ENCODE peak calls at places on chromosomes 16 and 17, in ten cellular contexts. A is psoas muscle, J is cardiac muscle cell, C is IMR-90, Z is B cell, R is progenitor cell of endocrine pancreas, D is fibroblast of lung, N is AG04449, X is lung, P is A549. W is an unnamed sample.

GRCh38 chr17:42210046-42210445 is 15.8 kb upstream of the GHDC start:
- DNase-seq in Z (no peak), J (no peak), P (no peak), N (no peak), R (no peak), C (no peak), D (no peak), X (no peak), A (no peak), W (no peak)

GRCh38 chr17:75824591-75825518 is 19.3 kb downstream of the UNC13D start:
- DNase-seq in R (no peak), P (no peak), C (no peak), N (no peak), X (no peak), D (no peak), A (no peak), Z (no peak), J (no peak), W (no peak)

GRCh38 chr17:46194393-46195216 is 1.4 kb upstream of the KANSL1 start:
- DNase-seq in R (no peak), D (peak), N (no peak), J (peak), X (no peak), C (peak), Z (peak), P (peak), A (no peak), W (no peak)

GRCh38 chr16:47492428-47493357 is 31.6 kb downstream of the PHKB start:
- DNase-seq in C (peak), A (peak), Z (peak), J (no peak), P (no peak), D (no peak), X (peak), R (no peak), N (no peak), W (no peak)

GRCh38 chr17:14061666-14062560 is 7.4 kb upstream of the COX10 start:
- DNase-seq in N (peak), D (peak), X (peak), P (no peak), J (no peak), C (peak), Z (no peak), A (peak), R (no peak), W (no peak)

GRCh38 chr17:67531291-67531690 is 154.2 kb downstream of the PITPNC1 start:
- DNase-seq in R (no peak), D (peak), A (no peak), N (no peak), X (no peak), Z (no peak), P (no peak), J (no peak), C (no peak), W (no peak)

GRCh38 chr17:35543856-35544255 is 6.4 kb upstream of the SLFN12L start:
- DNase-seq in R (no peak), X (no peak), D (no peak), A (no peak), P (no peak), C (peak), N (no peak), J (no peak), Z (no peak), W (no peak)

GRCh38 chr16:21156767-21157467 is 1.6 kb upstream of the LDAF1 start:
- DNase-seq in N (peak), R (peak), Z (no peak), J (peak), P (peak), D (peak), X (no peak), C (peak), A (no peak), W (peak)

GRCh38 chr16:65908568-65908967 is 457.9 kb upstream of the CDH5 start:
- DNase-seq in Z (no peak), P (no peak), A (no peak), C (no peak), D (no peak), X (no peak), J (no peak), R (no peak), N (no peak), W (peak)

GRCh38 chr17:42706732-42707131 is 24.4 kb downstream of the CNTNAP1 start:
- DNase-seq in J (no peak), Z (no peak), P (no peak), C (no peak), N (no peak), A (no peak), D (no peak), R (no peak), X (no peak), W (no peak)

GRCh38 chr16:27863377-27863776 is 200.1 kb downstream of the GSG1L start:
- DNase-seq in P (no peak), D (no peak), J (no peak), Z (no peak), C (no peak), R (no peak), A (no peak), X (no peak), N (no peak), W (no peak)

GRCh38 chr16:27862953-27863352 is 200.6 kb downstream of the GSG1L start:
- DNase-seq in P (no peak), R (no peak), X (no peak), A (no peak), D (no peak), N (no peak), C (no peak), Z (no peak), J (no peak), W (no peak)

GRCh38 chr16:27869411-27869810 is 194.1 kb downstream of the GSG1L start:
- DNase-seq in P (no peak), A (no peak), N (no peak), D (no peak), Z (no peak), J (no peak), C (no peak), X (no peak), R (no peak), W (no peak)

GRCh38 chr16:27870116-27870798 is 193.3 kb downstream of the GSG1L start:
- DNase-seq in C (no peak), R (no peak), D (no peak), J (no peak), N (no peak), P (no peak), Z (no peak), X (no peak), A (no peak), W (no peak)

DNA sequence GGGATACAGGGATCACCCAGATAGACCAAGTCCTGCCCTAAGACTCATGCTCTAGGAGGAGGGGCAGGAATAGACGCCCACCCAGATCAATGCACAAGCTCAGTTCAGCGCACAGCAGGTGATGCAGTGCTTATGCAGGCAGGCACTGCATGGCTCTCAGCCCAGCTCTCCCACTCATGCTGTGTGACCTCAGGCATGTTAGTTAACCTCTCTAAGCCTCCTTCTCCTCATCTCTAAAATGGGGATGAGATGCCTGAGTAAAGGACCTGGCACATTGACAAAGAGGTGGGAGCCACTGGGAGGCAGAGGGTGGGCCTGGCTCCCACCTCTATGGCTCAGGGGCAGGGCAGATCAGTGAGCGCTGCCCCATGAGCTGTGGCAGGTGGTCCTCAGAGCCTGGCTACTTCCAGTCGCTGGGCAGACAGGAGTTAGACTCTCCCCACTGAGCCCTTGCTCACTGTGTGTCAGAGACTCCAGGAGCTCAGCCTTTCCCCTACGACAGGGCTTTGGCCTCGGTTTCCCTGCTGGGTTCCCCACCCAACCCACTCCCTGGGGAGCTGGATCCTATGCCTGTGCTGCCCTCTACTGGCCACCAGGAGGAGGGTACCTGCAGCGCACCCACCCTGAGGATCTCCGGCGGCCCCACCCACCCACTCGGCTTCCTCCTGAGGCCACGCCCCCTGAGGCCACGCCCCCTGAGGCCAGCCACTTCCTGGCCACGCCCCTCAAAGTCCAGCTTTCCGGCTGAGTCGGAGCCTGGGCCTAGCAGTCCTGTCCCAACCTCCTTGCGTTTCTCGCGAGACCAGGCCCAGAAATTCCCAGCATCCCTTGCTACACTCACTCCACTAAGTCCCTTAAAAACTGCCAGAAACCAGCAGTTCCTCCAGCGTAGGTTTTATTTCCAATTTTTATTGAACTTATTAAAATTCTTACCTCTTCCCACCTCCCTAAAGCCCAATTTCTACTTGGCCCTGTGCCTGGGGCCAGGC is 196.1 kb downstream of the GSG1L start:
- DNase-seq in P (peak), C (peak), N (no peak), R (peak), J (peak), D (peak), A (peak), Z (no peak), X (peak), W (peak)
- TF ChIP-seq CTCF in P (peak), C (peak), N (peak), R (peak), J (peak), D (peak), A (no peak), Z (no peak), X (no peak), W (peak)

DNA sequence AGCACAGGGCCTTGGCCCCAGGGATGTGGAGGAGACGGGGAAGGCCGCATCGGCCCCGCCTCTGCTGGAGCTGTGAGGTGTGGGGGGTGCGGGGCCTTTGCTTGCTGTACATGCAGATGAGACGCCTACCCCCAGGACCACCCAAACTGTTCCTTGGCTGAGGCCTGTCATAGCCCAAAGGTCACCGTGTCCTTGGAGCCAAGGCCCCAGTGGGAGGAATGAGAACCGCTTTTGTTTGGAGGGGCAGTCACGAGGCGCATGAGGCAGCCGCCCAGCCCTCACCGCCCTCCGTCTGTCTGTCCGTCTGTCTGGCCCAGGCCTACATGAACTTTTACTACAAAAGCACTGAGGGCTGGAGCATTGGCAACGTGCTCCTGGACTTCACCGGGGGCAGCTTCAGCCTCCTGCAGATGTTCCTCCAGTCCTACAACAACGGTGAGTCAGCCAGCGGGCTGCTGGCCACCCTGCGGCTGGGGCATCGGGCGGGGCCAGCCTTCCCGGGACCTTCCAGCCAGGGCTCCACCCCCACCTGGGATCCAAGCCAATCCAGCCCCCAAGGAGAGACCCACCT is 8.8 kb downstream of the TAX1BP3 start:
- DNase-seq in D (peak), P (peak), A (peak), J (peak), C (peak), X (peak), R (no peak), N (no peak), Z (no peak), W (no peak)
- TF ChIP-seq CTCF in D (peak), P (no peak), A (peak), J (peak), C (no peak), X (no peak), R (no peak), N (no peak), Z (no peak), W (no peak)

GRCh38 chr17:39975801-39976200 is 4.8 kb upstream of the PSMD3 start:
- DNase-seq in Z (no peak), X (no peak), A (no peak), C (no peak), R (no peak), P (no peak), D (no peak), N (no peak), J (no peak), W (no peak)

GRCh38 chr17:39973496-39973895 is 7.1 kb upstream of the PSMD3 start:
- DNase-seq in C (no peak), X (no peak), J (no peak), R (no peak), Z (no peak), D (no peak), N (no peak), A (no peak), P (no peak), W (no peak)

GRCh38 chr17:39971076-39971603 is 8.3 kb downstream of the GSDMA start:
- DNase-seq in D (no peak), A (no peak), C (no peak), P (no peak), Z (no peak), N (no peak), J (no peak), X (no peak), R (no peak), W (no peak)

GRCh38 chr17:39972271-39972670 is 8.3 kb upstream of the PSMD3 start:
- DNase-seq in C (peak), J (no peak), P (no peak), Z (no peak), R (no peak), N (no peak), D (peak), A (no peak), X (no peak), W (no peak)

GRCh38 chr17:39974433-39974832 is 6.2 kb upstream of the PSMD3 start:
- DNase-seq in J (no peak), N (no peak), Z (no peak), X (no peak), P (no peak), C (no peak), D (no peak), A (no peak), R (no peak), W (no peak)
- TF ChIP-seq CTCF in J (no peak), N (no peak), Z (no peak), X (no peak), P (no peak), C (no peak), D (no peak), A (no peak), R (no peak), W (no peak)

GRCh38 chr16:53745753-53746258 is 41.9 kb downstream of the FTO start:
- DNase-seq in C (peak), P (peak), J (no peak), R (no peak), Z (no peak), N (no peak), D (peak), A (no peak), X (no peak), W (no peak)
- TF ChIP-seq CTCF in C (peak), P (no peak), J (peak), R (no peak), Z (no peak), N (no peak), D (no peak), A (no peak), X (no peak), W (no peak)

DNA sequence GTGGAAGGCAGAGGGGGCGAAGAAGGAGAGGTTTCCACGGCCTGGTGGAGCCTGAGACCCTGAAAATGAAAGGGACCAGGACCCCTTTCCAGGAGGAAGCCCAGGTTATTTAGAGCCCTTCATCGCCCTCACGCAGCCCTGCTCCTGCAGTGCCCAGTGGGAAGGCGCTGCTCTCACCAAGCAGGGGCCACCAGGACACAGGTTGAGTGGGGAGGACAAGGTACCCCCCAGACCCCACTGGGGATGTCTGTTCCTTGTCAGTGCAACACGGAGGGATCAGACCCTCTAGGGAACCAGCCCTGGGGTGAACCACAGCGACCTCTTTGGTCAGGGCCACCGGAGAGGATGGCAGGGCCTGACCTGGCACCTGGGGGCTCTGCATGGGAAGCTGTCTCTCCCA is 163.9 kb downstream of the C16orf95 start:
- DNase-seq in X (no peak), N (no peak), Z (no peak), D (no peak), R (no peak), J (no peak), A (no peak), P (no peak), C (no peak), W (no peak)
- TF ChIP-seq CTCF in X (no peak), N (no peak), Z (no peak), D (no peak), R (no peak), J (no peak), A (no peak), P (no peak), C (no peak), W (no peak)

GRCh38 chr16:30951785-30952184 is 2.9 kb downstream of the ORAI3 start:
- DNase-seq in C (peak), D (peak), N (no peak), R (no peak), X (no peak), P (no peak), Z (no peak), A (peak), J (no peak), W (no peak)

GRCh38 chr16:30953111-30953510 is 4.2 kb downstream of the ORAI3 start:
- DNase-seq in P (no peak), N (no peak), D (no peak), J (no peak), A (no peak), R (no peak), Z (no peak), C (no peak), X (no peak), W (no peak)

GRCh38 chr16:30954993-30955392 is 2.6 kb upstream of the SETD1A start:
- DNase-seq in Z (no peak), P (no peak), X (no peak), A (no peak), C (no peak), J (no peak), R (no peak), N (no peak), D (no peak), W (no peak)

GRCh38 chr16:30951193-30951592 is 2.3 kb downstream of the ORAI3 start:
- DNase-seq in D (no peak), R (no peak), N (no peak), C (no peak), J (no peak), Z (no peak), X (no peak), A (no peak), P (no peak), W (no peak)

GRCh38 chr16:30953511-30954124 is 3.9 kb upstream of the SETD1A start:
- DNase-seq in X (peak), N (no peak), D (peak), C (peak), Z (peak), P (peak), R (peak), J (peak), A (peak), W (peak)
- TF ChIP-seq CTCF in X (peak), N (peak), D (peak), C (peak), Z (peak), P (peak), R (peak), J (peak), A (peak), W (peak)

GRCh38 chr16:50126183-50126582 is 26.9 kb upstream of the TENT4B start:
- DNase-seq in D (no peak), X (no peak), A (no peak), R (no peak), J (no peak), Z (no peak), C (no peak), N (no peak), P (no peak), W (no peak)
- TF ChIP-seq CTCF in D (no peak), X (no peak), A (no peak), R (no peak), J (no peak), Z (no peak), C (no peak), N (no peak), P (no peak), W (no peak)

GRCh38 chr16:84045001-84045817 is 2.6 kb upstream of the SLC38A8 start:
- DNase-seq in N (no peak), A (no peak), Z (no peak), P (no peak), C (no peak), D (no peak), X (no peak), J (no peak), R (no peak), W (no peak)

GRCh38 chr16:84042879-84043485 is 387 bp upstream of the SLC38A8 start:
- DNase-seq in A (no peak), J (peak), X (no peak), D (no peak), N (no peak), Z (no peak), C (no peak), R (no peak), P (no peak), W (no peak)

GRCh38 chr16:84043486-84044107 is 1.0 kb upstream of the SLC38A8 start:
- DNase-seq in Z (no peak), C (peak), D (no peak), A (no peak), N (no peak), J (no peak), P (no peak), R (no peak), X (no peak), W (no peak)

GRCh38 chr16:84042308-84042878 is at the start of gene SLC38A8:
- DNase-seq in R (no peak), D (no peak), C (no peak), P (no peak), J (no peak), X (no peak), A (no peak), Z (no peak), N (no peak), W (no peak)

DNA sequence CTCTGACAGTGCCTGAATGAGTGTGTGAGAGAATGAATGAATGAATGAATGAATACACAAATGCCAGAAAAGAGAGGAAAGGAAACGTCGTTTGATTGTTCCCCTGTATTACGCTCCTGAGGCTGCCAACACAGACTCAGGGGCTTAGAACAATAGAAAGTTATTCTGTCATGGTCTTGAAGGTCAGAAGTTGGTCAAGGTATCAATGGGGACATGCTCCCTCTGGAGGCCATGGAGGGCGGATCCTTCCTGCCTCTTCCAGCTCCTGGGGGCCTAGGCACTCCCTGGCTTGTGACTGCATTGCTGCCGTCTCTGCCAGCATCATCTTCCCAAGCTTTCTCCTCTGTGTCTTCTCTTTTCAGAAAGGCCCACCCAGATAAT is 1.5 kb upstream of the SLC38A8 start:
- DNase-seq in Z (no peak), X (no peak), R (no peak), A (no peak), C (peak), P (peak), D (peak), N (no peak), J (peak), W (no peak)
- TF ChIP-seq CTCF in Z (no peak), X (no peak), R (peak), A (peak), C (peak), P (peak), D (peak), N (peak), J (peak), W (peak)

GRCh38 chr16:2883027-2883846 is at the start of gene FLYWCH2:
- DNase-seq in N (peak), J (peak), P (peak), R (peak), Z (peak), X (peak), D (peak), C (peak), A (peak), W (peak)
- TF ChIP-seq CTCF in N (no peak), J (no peak), P (no peak), R (peak), Z (no peak), X (no peak), D (no peak), C (no peak), A (peak), W (peak)